ENCODE peak calls at places on chromosomes 11 and 22, in eight cellular contexts. O, F, N, J, E, U, R and S are unnamed samples.

GRCh38 chr11:35796542-35796941 is 134.0 kb downstream of the TRIM44 start:
- DNase-seq in O (no peak), F (no peak), N (peak; percentile 40), J (peak; percentile 34), E (no peak), U (no peak), R (no peak), S (no peak)

GRCh38 chr11:128525411-128526243 is 61.7 kb downstream of the ETS1 start:
- DNase-seq in O (peak; percentile 38), F (no peak), N (peak; percentile 44), J (no peak), E (no peak), U (no peak), R (no peak), S (no peak)

GRCh38 chr11:66858186-66858938 is 1.5 kb downstream of the LRFN4 start:
- DNase-seq in O (no peak), F (no peak), N (no peak), J (no peak), E (no peak), U (no peak), R (no peak), S (peak; percentile 45)

GRCh38 chr11:1937616-1938342 is 9.4 kb upstream of the MRPL23 start:
- DNase-seq in O (peak; percentile 14), F (no peak), N (no peak), J (no peak), E (no peak), U (peak; percentile 20), R (no peak), S (peak; percentile 32)

GRCh38 chr11:1267441-1268100 is 41.9 kb downstream of the TOLLIP start:
- DNase-seq in O (no peak), F (peak; percentile 32), N (no peak), J (no peak), E (no peak), U (no peak), R (no peak), S (no peak)

GRCh38 chr11:71089571-71089970 is 162.8 kb downstream of the SHANK2 start:
- DNase-seq in O (no peak), F (no peak), N (no peak), J (no peak), E (no peak), U (no peak), R (no peak), S (no peak)

GRCh38 chr11:26286472-26287066 is 45.4 kb upstream of the ANO3 start:
- DNase-seq in O (no peak), F (no peak), N (peak; percentile 53), J (no peak), E (peak; percentile 14), U (no peak), R (no peak), S (no peak)

GRCh38 chr22:17576475-17576874 is 13.2 kb downstream of the SLC25A18 start:
- DNase-seq in O (no peak), F (no peak), N (peak; percentile 50), J (peak; percentile 82), E (no peak), U (no peak), R (no peak), S (no peak)

GRCh38 chr22:19800306-19800705 is 39.7 kb downstream of the TBX1 start:
- DNase-seq in O (no peak), F (no peak), N (no peak), J (no peak), E (no peak), U (no peak), R (no peak), S (no peak)

GRCh38 chr11:71252782-71253730 is 679 bp upstream of the SHANK2 start:
- DNase-seq in O (no peak), F (no peak), N (peak; percentile 35), J (peak; percentile 37), E (peak; percentile 72), U (no peak), R (no peak), S (no peak)

GRCh38 chr11:91742155-91742554 is 482.5 kb upstream of the FAT3 start:
- DNase-seq in O (no peak), F (no peak), N (no peak), J (no peak), E (no peak), U (no peak), R (no peak), S (no peak)

GRCh38 chr11:66692446-66692845 is 14.8 kb upstream of the RBM4B start:
- DNase-seq in O (no peak), F (no peak), N (no peak), J (no peak), E (no peak), U (no peak), R (no peak), S (no peak)

GRCh38 chr11:62652156-62653006 is 721 bp downstream of the INTS5 start:
- DNase-seq in O (peak; percentile 26), F (no peak), N (no peak), J (no peak), E (no peak), U (no peak), R (no peak), S (no peak)

GRCh38 chr11:61536676-61537270 is 28.2 kb downstream of the LRRC10B start:
- DNase-seq in O (no peak), F (no peak), N (no peak), J (no peak), E (no peak), U (no peak), R (no peak), S (no peak)

GRCh38 chr11:121933294-121933693 is 182.7 kb downstream of the BLID start:
- DNase-seq in O (no peak), F (no peak), N (no peak), J (no peak), E (no peak), U (no peak), R (no peak), S (no peak)

GRCh38 chr22:44676441-44677298 is 25.3 kb upstream of the PRR5 start:
- DNase-seq in O (peak; percentile 11), F (no peak), N (no peak), J (no peak), E (no peak), U (no peak), R (no peak), S (no peak)

GRCh38 chr11:113338730-113339129 is 24.3 kb downstream of the TTC12 start:
- DNase-seq in O (no peak), F (no peak), N (no peak), J (no peak), E (no peak), U (no peak), R (no peak), S (no peak)
- TF ChIP-seq CTCF in O (no peak), F (no peak), N (peak; percentile 32), J (no peak), E (no peak), U (no peak), R (no peak), S (no peak)

DNA sequence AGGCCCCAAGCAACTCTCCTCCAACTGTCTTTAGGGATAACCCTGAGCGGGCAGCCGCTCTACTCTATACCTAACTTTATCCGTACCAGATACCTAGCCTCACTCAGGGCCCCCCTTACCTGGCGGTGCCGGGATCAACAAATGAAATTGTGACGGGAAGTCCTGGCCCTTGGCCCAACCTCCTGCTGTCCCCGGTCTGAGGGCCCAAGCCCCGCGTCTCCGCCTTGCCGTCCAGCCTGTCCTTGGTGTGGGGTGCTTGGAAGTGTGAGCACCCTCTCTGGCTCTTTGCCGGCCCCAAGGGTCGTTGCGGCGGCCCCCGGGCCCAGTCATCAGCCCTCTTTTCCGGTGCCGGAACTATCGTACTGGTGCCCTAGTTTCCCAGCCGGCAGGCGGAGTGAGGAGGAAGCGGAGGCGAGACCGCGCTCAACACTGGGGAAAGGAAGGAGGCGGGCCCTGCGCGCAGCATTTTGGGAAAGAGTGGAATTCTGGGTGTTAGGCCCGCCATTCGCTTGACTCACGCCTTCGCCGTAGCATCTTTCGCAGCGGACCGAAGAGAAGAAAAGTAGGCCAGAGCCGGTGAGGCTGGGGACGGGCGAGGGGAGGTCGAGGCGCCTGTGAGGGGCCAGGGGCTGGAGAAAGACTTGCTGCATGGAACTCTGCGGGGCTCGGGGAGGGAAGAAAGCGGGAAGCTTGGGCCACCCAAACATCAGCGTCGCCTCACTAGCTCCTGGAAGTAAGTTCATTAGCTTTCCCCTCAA is at the start of gene SNRPD3:
- DNase-seq in O (peak; percentile 92), F (peak; percentile 94), N (peak; percentile 89), J (peak; percentile 59), E (peak; percentile 94), U (peak; percentile 86), R (peak; percentile 97), S (peak; percentile 84)
- TF ChIP-seq CTCF in O (no peak), F (peak; percentile 23), N (peak; percentile 48), J (no peak), E (no peak), U (no peak), R (peak; percentile 49), S (no peak)

GRCh38 chr11:104333977-104334376 is 170.0 kb upstream of the PDGFD start:
- DNase-seq in O (no peak), F (no peak), N (no peak), J (no peak), E (no peak), U (no peak), R (no peak), S (no peak)
- TF ChIP-seq CTCF in O (no peak), F (no peak), N (peak; percentile 48), J (peak; percentile 32), E (no peak), U (peak; percentile 30), R (no peak), S (peak; percentile 26)

GRCh38 chr22:39316440-39317083 is 2.9 kb downstream of the RPL3 start:
- DNase-seq in O (peak; percentile 83), F (peak; percentile 81), N (peak; percentile 79), J (no peak), E (peak; percentile 78), U (no peak), R (peak; percentile 84), S (peak; percentile 65)

GRCh38 chr22:39315389-39315788 is 4.0 kb downstream of the RPL3 start:
- DNase-seq in O (no peak), F (no peak), N (no peak), J (no peak), E (no peak), U (no peak), R (no peak), S (no peak)

GRCh38 chr22:39313258-39314001 is 6.0 kb downstream of the RPL3 start:
- DNase-seq in O (no peak), F (no peak), N (no peak), J (no peak), E (no peak), U (no peak), R (no peak), S (no peak)

GRCh38 chr22:39312410-39312809 is 7.0 kb downstream of the RPL3 start:
- DNase-seq in O (no peak), F (no peak), N (no peak), J (no peak), E (no peak), U (no peak), R (no peak), S (no peak)

GRCh38 chr22:39314251-39314971 is 5.0 kb downstream of the RPL3 start:
- DNase-seq in O (no peak), F (no peak), N (no peak), J (no peak), E (no peak), U (no peak), R (no peak), S (no peak)
- TF ChIP-seq CTCF in O (no peak), F (no peak), N (peak; percentile 31), J (peak; percentile 3), E (no peak), U (no peak), R (no peak), S (no peak)

GRCh38 chr11:68950268-68950667 is 30.5 kb downstream of the MRGPRD start:
- DNase-seq in O (no peak), F (no peak), N (no peak), J (no peak), E (no peak), U (no peak), R (no peak), S (no peak)
- TF ChIP-seq CTCF in O (no peak), F (no peak), N (peak; percentile 75), J (peak; percentile 32), E (no peak), U (peak; percentile 16), R (peak; percentile 39), S (no peak)